ENCODE peak calls at places on chromosomes 12 and 14, in five cellular contexts. S is tibial nerve; M is cardiac muscle cell; G is CD8-positive, alpha-beta T cell; T is body of pancreas. X is an unnamed sample. For H3K4me1, the result is how much of the 10 kb centered on the place peaks cover.

GRCh38 chr12:122336015-122336946 is 70.0 kb upstream of the VPS33A start:
- DNase-seq in S (no peak), G (peak), M (peak), T (peak), X (peak)

GRCh38 chr14:23538785-23539184 is 12.8 kb downstream of the ZFHX2 start:
- DNase-seq in M (peak), S (no peak), T (no peak), G (no peak), X (no peak)

GRCh38 chr12:117580718-117581062 is 219.3 kb upstream of the NOS1 start:
- DNase-seq in T (peak), M (peak), S (peak), G (no peak), X (no peak)

GRCh38 chr12:64675795-64676194 is 65.5 kb downstream of the RASSF3 start:
- DNase-seq in M (no peak), T (peak), S (no peak), G (no peak), X (no peak)

GRCh38 chr14:42872775-42873174 is 1266.1 kb downstream of the LRFN5 start:
- DNase-seq in T (no peak), S (no peak), M (no peak), G (no peak), X (no peak)

GRCh38 chr14:22737052-22737451 is 29.4 kb upstream of the OXA1L start:
- DNase-seq in M (no peak), G (no peak), S (no peak), T (no peak), X (no peak)

GRCh38 chr12:87140257-87140656 is 884.1 kb upstream of the MGAT4C start:
- DNase-seq in G (no peak), T (no peak), M (no peak), S (no peak), X (no peak)

GRCh38 chr14:103393687-103394626 is 8.7 kb downstream of the MARK3 start:
- DNase-seq in S (no peak), G (no peak), T (peak), M (peak), X (no peak)

GRCh38 chr12:121364657-121365265 is 12.6 kb upstream of the ANAPC5 start:
- DNase-seq in S (no peak), T (no peak), M (no peak), G (no peak), X (no peak)

GRCh38 chr12:109798691-109799090 is 34.5 kb downstream of the TRPV4 start:
- DNase-seq in T (no peak), S (no peak), G (no peak), M (no peak), X (no peak)

GRCh38 chr12:109796057-109796456 is 37.1 kb downstream of the TRPV4 start:
- DNase-seq in M (no peak), S (no peak), G (no peak), T (no peak), X (no peak)

GRCh38 chr12:109800536-109800935 is 32.7 kb downstream of the TRPV4 start:
- DNase-seq in G (no peak), M (no peak), S (no peak), T (no peak), X (no peak)

GRCh38 chr12:109795023-109795422 is 38.2 kb downstream of the TRPV4 start:
- DNase-seq in S (no peak), G (no peak), T (no peak), M (no peak), X (no peak)

DNA sequence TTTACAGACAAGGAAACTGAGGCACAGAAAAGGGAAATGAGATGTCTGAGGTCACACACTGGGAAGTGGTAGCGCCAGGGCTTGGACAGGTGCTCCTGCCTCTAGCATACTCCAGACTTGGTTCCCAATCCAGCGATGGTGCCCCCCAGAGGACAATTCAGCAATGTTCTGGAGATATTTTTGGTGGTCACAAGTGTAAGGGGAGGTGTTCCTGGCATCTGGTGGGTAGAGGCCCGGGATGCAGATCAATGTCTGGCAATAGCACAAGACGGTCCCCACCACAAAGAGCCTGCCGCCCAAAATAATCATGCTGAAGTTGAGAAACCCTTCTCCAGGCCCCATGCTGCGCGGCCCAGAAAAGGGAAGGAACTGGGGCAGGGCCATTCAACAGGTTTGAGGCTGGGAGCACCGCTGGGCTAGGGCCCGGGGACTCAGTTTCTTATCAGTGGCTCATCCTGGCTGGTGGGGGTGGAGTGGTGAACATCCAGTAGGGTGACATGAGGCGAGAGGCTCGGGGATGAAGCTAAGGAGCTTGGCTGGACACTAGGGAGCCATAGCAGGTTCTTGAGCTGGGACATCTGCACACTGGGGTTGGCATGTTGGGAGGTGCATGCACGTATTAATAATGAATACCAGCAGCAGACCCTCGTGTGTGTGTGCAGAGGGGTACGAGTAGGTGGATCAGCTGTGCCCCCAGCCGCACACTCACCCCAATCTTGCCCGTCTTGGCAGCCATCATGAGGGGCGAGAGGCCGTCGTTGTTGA is 35.1 kb downstream of the TRPV4 start:
- DNase-seq in T (no peak), S (no peak), G (no peak), M (peak), X (no peak)
- TF ChIP-seq CTCF in T (no peak), S (no peak), G (no peak), M (no peak), X (no peak)

GRCh38 chr12:50072198-50072907 is 12.8 kb upstream of the SMARCD1 start:
- DNase-seq in S (no peak), G (no peak), T (no peak), M (no peak), X (no peak)
- H3K27ac ChIP-seq in S (no peak), G (no peak), T (no peak), M (no peak), X (no peak)

DNA sequence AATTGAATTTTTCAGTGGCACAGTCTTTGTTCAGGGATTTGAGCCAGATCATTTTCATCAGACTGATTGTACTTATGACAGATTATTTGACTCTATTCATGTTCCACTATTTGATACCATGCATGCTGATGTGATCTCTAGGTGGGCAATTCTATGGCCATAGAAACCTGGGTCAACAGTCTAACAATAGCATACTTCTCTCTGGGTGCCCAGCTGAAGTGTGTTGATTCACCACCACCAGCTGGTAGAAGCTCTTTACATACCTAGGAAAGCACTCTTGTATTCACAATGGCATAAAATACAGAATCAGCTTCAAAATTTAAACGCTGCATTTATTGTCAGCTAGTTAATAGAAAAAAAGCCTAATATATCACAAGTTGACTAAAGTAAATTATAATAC is 90.2 kb upstream of the TMTC2 start:
- DNase-seq in S (no peak), T (no peak), G (no peak), M (no peak), X (no peak)
- H3K4me1 ChIP-seq in S (under half), T (under half), G (under half), M (under half), X (under half)

DNA sequence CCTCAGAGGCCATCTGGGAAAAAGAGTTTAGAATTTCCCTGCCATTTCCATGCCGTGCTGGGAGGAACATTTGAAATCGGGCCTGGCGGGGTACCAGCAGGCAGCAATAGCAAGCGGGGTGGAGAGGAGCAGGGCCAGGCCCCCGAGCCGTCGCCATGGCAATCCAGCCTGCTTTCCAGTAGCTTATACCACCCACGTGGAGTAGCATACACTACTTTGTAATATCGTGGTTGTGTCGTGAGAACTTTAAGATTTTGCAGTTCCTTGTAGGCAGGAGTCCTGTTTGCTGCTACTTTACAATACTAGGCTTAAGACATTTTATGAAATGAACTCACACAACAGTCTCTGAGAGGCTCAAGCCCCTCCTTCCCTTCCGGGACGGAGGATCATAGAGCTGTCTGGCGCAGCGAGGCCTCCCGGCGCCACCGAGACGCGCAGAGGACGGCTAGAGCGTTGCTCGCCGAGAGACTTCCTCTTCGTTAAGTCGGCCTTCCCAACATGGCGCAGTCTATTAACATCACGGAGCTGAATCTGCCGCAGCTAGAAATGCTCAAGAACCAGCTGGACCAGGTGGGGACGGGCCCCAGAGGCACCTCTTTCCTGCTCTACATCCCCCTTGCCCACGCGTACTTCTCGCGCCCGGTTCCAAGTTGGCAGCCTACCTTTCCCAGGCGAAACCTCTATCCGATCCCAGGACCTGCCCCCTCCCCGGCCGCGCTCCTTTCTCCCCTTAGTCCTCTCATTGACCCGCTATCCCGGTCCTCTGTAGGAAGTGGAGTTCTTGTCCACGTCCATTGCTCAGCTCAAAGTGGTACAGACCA is at the start of gene PFDN5:
- DNase-seq in G (peak), S (peak), T (peak), M (peak), X (peak)
- TF ChIP-seq CTCF in G (no peak), S (no peak), T (no peak), M (no peak), X (peak)

GRCh38 chr14:89387922-89388685 is 28.9 kb downstream of the FOXN3 start:
- DNase-seq in G (no peak), T (no peak), M (no peak), S (no peak), X (no peak)
- H3K27ac ChIP-seq in G (no peak), T (no peak), M (no peak), S (no peak), X (no peak)

GRCh38 chr14:92917956-92918355 is 5.0 kb upstream of the CHGA start:
- DNase-seq in T (no peak), S (no peak), M (no peak), G (no peak), X (no peak)
- H3K4me1 ChIP-seq in T (under half), S (under half), M (under half), G (under half), X (under half)

DNA sequence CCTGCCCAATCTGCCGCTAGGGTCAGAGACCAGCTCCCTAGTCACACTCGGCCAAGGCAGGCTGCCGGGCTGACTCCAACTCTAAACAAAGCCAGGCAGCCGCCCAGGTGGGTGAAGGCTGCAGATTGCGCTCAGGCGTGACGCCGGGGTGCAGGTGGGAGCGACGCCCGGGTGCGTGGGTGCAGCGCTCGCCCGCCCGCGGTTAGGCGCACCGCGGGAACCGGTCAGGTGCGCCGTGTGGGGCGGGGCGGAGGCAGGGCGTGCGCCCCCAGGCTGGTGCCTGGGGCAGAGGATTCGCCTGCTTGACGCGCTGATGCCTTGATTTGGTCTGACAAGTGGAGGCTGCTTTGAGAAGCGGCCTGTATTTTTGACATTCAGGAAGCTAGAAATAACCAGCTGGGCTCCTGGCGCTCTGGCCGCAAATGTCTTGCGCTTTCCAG is 126.7 kb upstream of the HIF1A start:
- DNase-seq in M (peak), T (peak), S (no peak), G (peak), X (peak)
- TF ChIP-seq CTCF in M (peak), T (no peak), S (peak), G (no peak), X (peak)